ENCODE peak calls at places on chromosomes 12 and 14, in six cellular contexts. X, T, R, H, G and S are unnamed samples.
A peak's percentile ranks its signal among the peaks of the same experiment; 100 is the strongest.

GRCh38 chr12:89663577-89664357 is 44.9 kb downstream of the ATP2B1 start:
- DNase-seq in X (peak; percentile 4), T (no peak), R (no peak), H (no peak), G (no peak), S (peak; percentile 62)

GRCh38 chr12:92619730-92620684 is 82.8 kb upstream of the PLEKHG7 start:
- DNase-seq in X (no peak), T (no peak), R (no peak), H (no peak), G (no peak), S (peak; percentile 47)

GRCh38 chr14:97442363-97442762 is 645.2 kb downstream of the VRK1 start:
- DNase-seq in X (no peak), T (no peak), R (no peak), H (no peak), G (no peak), S (no peak)

GRCh38 chr12:130158775-130159100 is 3.5 kb upstream of the FZD10 start:
- DNase-seq in X (no peak), T (no peak), R (no peak), H (no peak), G (no peak), S (no peak)

GRCh38 chr12:93714382-93714781 is 37.2 kb downstream of the CRADD start:
- DNase-seq in X (no peak), T (no peak), R (no peak), H (no peak), G (no peak), S (no peak)

GRCh38 chr14:52995998-52996397 is 45.1 kb upstream of the FERMT2 start:
- DNase-seq in X (no peak), T (no peak), R (no peak), H (no peak), G (no peak), S (no peak)

GRCh38 chr12:1839956-1840550 is 19.7 kb downstream of the LRTM2 start:
- DNase-seq in X (no peak), T (no peak), R (no peak), H (no peak), G (no peak), S (no peak)

GRCh38 chr12:105995986-105996385 is 142.8 kb downstream of the NUAK1 start:
- DNase-seq in X (peak; percentile 61), T (no peak), R (no peak), H (no peak), G (no peak), S (peak; percentile 43)

GRCh38 chr12:56257491-56258067 is 605 bp downstream of the ANKRD52 start:
- DNase-seq in X (no peak), T (no peak), R (no peak), H (no peak), G (peak; percentile 45), S (no peak)

GRCh38 chr14:51554339-51554920 is 97.3 kb upstream of the FRMD6 start:
- DNase-seq in X (peak; percentile 93), T (no peak), R (peak; percentile 88), H (no peak), G (no peak), S (peak; percentile 91)

GRCh38 chr14:98210045-98210678 is 1061.8 kb downstream of the BCL11B start:
- DNase-seq in X (no peak), T (no peak), R (no peak), H (no peak), G (no peak), S (no peak)

GRCh38 chr12:89544730-89545184 is 18.9 kb upstream of the POC1B start:
- DNase-seq in X (no peak), T (no peak), R (no peak), H (peak; percentile 33), G (no peak), S (peak; percentile 81)

GRCh38 chr12:129002447-129002846 is 149.2 kb downstream of the GLT1D1 start:
- DNase-seq in X (no peak), T (no peak), R (no peak), H (no peak), G (no peak), S (no peak)

GRCh38 chr12:52865090-52865944 is 16.5 kb upstream of the KRT78 start:
- DNase-seq in X (no peak), T (no peak), R (no peak), H (peak; percentile 80), G (peak; percentile 72), S (peak; percentile 82)

GRCh38 chr12:108519558-108519957 is 4.5 kb downstream of the FICD start:
- DNase-seq in X (no peak), T (no peak), R (no peak), H (no peak), G (no peak), S (no peak)
- TF ChIP-seq CTCF in X (no peak), T (no peak), R (peak; percentile 6), H (no peak), G (no peak), S (no peak)

GRCh38 chr12:114479831-114480230 is 73.9 kb upstream of the TBX5 start:
- DNase-seq in X (no peak), T (no peak), R (no peak), H (no peak), G (no peak), S (peak; percentile 47)
- H3K4me3 ChIP-seq in X (peak overlapping the region; percentile 58), T (peak overlapping the region; percentile 44), R (no peak overlapping the region), H (no peak overlapping the region), G (peak overlapping the region; percentile 41), S (peak overlapping the region; percentile 83)

GRCh38 chr12:6613776-6614512 is 6.8 kb upstream of the CHD4 start:
- DNase-seq in X (peak; percentile 87), T (peak; percentile 95), R (peak; percentile 87), H (peak; percentile 90), G (peak; percentile 89), S (peak; percentile 98)
- TF ChIP-seq CTCF in X (peak; percentile 22), T (no peak), R (peak; percentile 20), H (peak; percentile 1), G (peak; percentile 11), S (no peak)

GRCh38 chr12:124921200-124922008 is 7.0 kb upstream of the UBC start:
- DNase-seq in X (no peak), T (no peak), R (no peak), H (peak; percentile 78), G (no peak), S (peak; percentile 58)
- H3K4me3 ChIP-seq in X (peak overlapping the region; percentile 9), T (peak overlapping the region; percentile 33), R (peak overlapping the region; percentile 18), H (peak overlapping the region; percentile 1), G (peak overlapping the region; percentile 52), S (peak overlapping the region; percentile 39)

GRCh38 chr12:132633398-132633797 is 14.8 kb downstream of the P2RX2 start:
- DNase-seq in X (no peak), T (no peak), R (no peak), H (no peak), G (no peak), S (no peak)

GRCh38 chr12:132631357-132632065 is 12.9 kb downstream of the P2RX2 start:
- DNase-seq in X (no peak), T (no peak), R (no peak), H (no peak), G (no peak), S (no peak)

GRCh38 chr12:132632521-132633228 is 14.1 kb downstream of the P2RX2 start:
- DNase-seq in X (no peak), T (no peak), R (no peak), H (no peak), G (no peak), S (no peak)

GRCh38 chr12:132629330-132629729 is 10.8 kb downstream of the P2RX2 start:
- DNase-seq in X (no peak), T (no peak), R (no peak), H (no peak), G (no peak), S (no peak)

DNA sequence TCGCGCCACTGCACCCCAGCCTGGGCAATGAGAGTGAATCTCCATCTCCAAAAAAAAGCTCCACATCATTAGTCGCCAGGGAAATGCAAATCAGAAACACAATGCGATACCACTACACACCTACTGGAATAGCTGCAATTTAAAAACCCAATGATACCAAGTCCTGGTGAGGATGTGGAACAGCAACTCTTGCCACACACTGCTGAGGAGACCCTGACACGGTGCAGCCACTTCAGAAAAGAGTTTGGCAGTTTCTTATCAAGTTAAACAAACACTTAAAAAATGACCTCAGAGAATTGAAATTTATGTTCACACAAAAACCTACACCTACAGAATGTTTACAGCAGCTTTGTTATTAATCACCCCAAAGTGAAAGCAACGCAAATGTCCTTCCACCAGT is 12.1 kb downstream of the P2RX2 start:
- DNase-seq in X (no peak), T (no peak), R (no peak), H (no peak), G (no peak), S (no peak)
- TF ChIP-seq CTCF in X (no peak), T (no peak), R (no peak), H (no peak), G (no peak), S (no peak)

GRCh38 chr12:32542550-32543229 is 136.4 kb upstream of the DNM1L start:
- DNase-seq in X (no peak), T (no peak), R (no peak), H (no peak), G (no peak), S (no peak)
- H3K4me3 ChIP-seq in X (no peak overlapping the region), T (no peak overlapping the region), R (no peak overlapping the region), H (no peak overlapping the region), G (no peak overlapping the region), S (no peak overlapping the region)

GRCh38 chr12:117872521-117873169 is 96.1 kb downstream of the KSR2 start:
- DNase-seq in X (no peak), T (no peak), R (no peak), H (no peak), G (no peak), S (no peak)
- TF ChIP-seq CTCF in X (no peak), T (no peak), R (no peak), H (no peak), G (no peak), S (no peak)